ENCODE peak calls at places on chromosome 21, in six cellular contexts. One of them, this sample, is unnamed.

GRCh38 chr21:45972716-45973474 is 8.7 kb upstream of the COL6A1 start:
- DNase-seq in SK-N-SH: peak
- DNase-seq in H1: peak
- DNase-seq in GM12878: no peak
- DNase-seq in HepG2: no peak
- DNase-seq in K562: no peak
- DNase-seq in this sample: no peak

GRCh38 chr21:33286076-33286475 is 19.9 kb downstream of the IL10RB start:
- DNase-seq in SK-N-SH: no peak
- DNase-seq in H1: no peak
- DNase-seq in GM12878: no peak
- DNase-seq in HepG2: peak
- DNase-seq in K562: no peak
- DNase-seq in this sample: no peak

GRCh38 chr21:45974073-45975016 is 7.2 kb upstream of the COL6A1 start:
- DNase-seq in SK-N-SH: peak
- DNase-seq in H1: peak
- DNase-seq in GM12878: no peak
- DNase-seq in HepG2: no peak
- DNase-seq in K562: peak
- DNase-seq in this sample: no peak

GRCh38 chr21:32770514-32771133 is 931 bp downstream of the PAXBP1 start:
- DNase-seq in SK-N-SH: no peak
- DNase-seq in H1: no peak
- DNase-seq in GM12878: no peak
- DNase-seq in HepG2: peak
- DNase-seq in K562: peak
- DNase-seq in this sample: no peak

GRCh38 chr21:37878946-37879660 is 37.2 kb downstream of the KCNJ6 start:
- DNase-seq in SK-N-SH: no peak
- DNase-seq in H1: no peak
- DNase-seq in GM12878: no peak
- DNase-seq in HepG2: no peak
- DNase-seq in K562: peak
- DNase-seq in this sample: no peak

GRCh38 chr21:37712204-37712934 is 203.9 kb downstream of the KCNJ6 start:
- DNase-seq in SK-N-SH: peak
- DNase-seq in H1: peak
- DNase-seq in GM12878: no peak
- DNase-seq in HepG2: peak
- DNase-seq in K562: peak
- DNase-seq in this sample: peak

GRCh38 chr21:29360799-29361765 is 62.4 kb downstream of the BACH1 start:
- DNase-seq in SK-N-SH: no peak
- DNase-seq in H1: no peak
- DNase-seq in GM12878: no peak
- DNase-seq in HepG2: no peak
- DNase-seq in K562: no peak
- DNase-seq in this sample: no peak

GRCh38 chr21:29133796-29134195 is 3.4 kb downstream of the MAP3K7CL start:
- DNase-seq in SK-N-SH: no peak
- DNase-seq in H1: no peak
- DNase-seq in GM12878: no peak
- DNase-seq in HepG2: no peak
- DNase-seq in K562: no peak
- DNase-seq in this sample: no peak

GRCh38 chr21:32886339-32886738 is 114.8 kb upstream of the PAXBP1 start:
- DNase-seq in SK-N-SH: no peak
- DNase-seq in H1: no peak
- DNase-seq in GM12878: no peak
- DNase-seq in HepG2: peak
- DNase-seq in K562: no peak
- DNase-seq in this sample: no peak

GRCh38 chr21:26736449-26736848 is 108.8 kb downstream of the ADAMTS1 start:
- DNase-seq in SK-N-SH: no peak
- DNase-seq in H1: no peak
- DNase-seq in GM12878: no peak
- DNase-seq in HepG2: no peak
- DNase-seq in K562: no peak
- DNase-seq in this sample: no peak
- TF ChIP-seq GABPA in SK-N-SH: no peak
- TF ChIP-seq GABPA in H1: no peak
- TF ChIP-seq GABPA in GM12878: no peak
- TF ChIP-seq GABPA in HepG2: no peak
- TF ChIP-seq GABPA in K562: no peak
- TF ChIP-seq GABPA in this sample: no peak

GRCh38 chr21:44375686-44376320 is 22.4 kb downstream of the TRPM2 start:
- DNase-seq in SK-N-SH: no peak
- DNase-seq in H1: no peak
- DNase-seq in GM12878: no peak
- DNase-seq in HepG2: no peak
- DNase-seq in K562: no peak
- DNase-seq in this sample: no peak

GRCh38 chr21:44378646-44379581 is 25.5 kb downstream of the TRPM2 start:
- DNase-seq in SK-N-SH: peak
- DNase-seq in H1: no peak
- DNase-seq in GM12878: no peak
- DNase-seq in HepG2: no peak
- DNase-seq in K562: no peak
- DNase-seq in this sample: no peak

GRCh38 chr21:44376606-44377005 is 23.2 kb downstream of the TRPM2 start:
- DNase-seq in SK-N-SH: no peak
- DNase-seq in H1: no peak
- DNase-seq in GM12878: no peak
- DNase-seq in HepG2: no peak
- DNase-seq in K562: no peak
- DNase-seq in this sample: no peak

GRCh38 chr21:44377922-44378645 is 24.7 kb downstream of the TRPM2 start:
- DNase-seq in SK-N-SH: peak
- DNase-seq in H1: no peak
- DNase-seq in GM12878: no peak
- DNase-seq in HepG2: no peak
- DNase-seq in K562: no peak
- DNase-seq in this sample: no peak

GRCh38 chr21:44377201-44377921 is 23.9 kb downstream of the TRPM2 start:
- DNase-seq in SK-N-SH: peak
- DNase-seq in H1: no peak
- DNase-seq in GM12878: no peak
- DNase-seq in HepG2: no peak
- DNase-seq in K562: no peak
- DNase-seq in this sample: no peak
- TF ChIP-seq GABPA in SK-N-SH: no peak
- TF ChIP-seq GABPA in H1: no peak
- TF ChIP-seq GABPA in GM12878: no peak
- TF ChIP-seq GABPA in HepG2: no peak
- TF ChIP-seq GABPA in K562: no peak
- TF ChIP-seq GABPA in this sample: no peak

GRCh38 chr21:44617071-44617501 is 5.2 kb downstream of the KRTAP10-8 start:
- DNase-seq in SK-N-SH: no peak
- DNase-seq in H1: peak
- DNase-seq in GM12878: no peak
- DNase-seq in HepG2: no peak
- DNase-seq in K562: no peak
- DNase-seq in this sample: no peak
- TF ChIP-seq GABPA in SK-N-SH: no peak
- TF ChIP-seq GABPA in H1: no peak
- TF ChIP-seq GABPA in GM12878: no peak
- TF ChIP-seq GABPA in HepG2: no peak
- TF ChIP-seq GABPA in K562: no peak
- TF ChIP-seq GABPA in this sample: no peak

DNA sequence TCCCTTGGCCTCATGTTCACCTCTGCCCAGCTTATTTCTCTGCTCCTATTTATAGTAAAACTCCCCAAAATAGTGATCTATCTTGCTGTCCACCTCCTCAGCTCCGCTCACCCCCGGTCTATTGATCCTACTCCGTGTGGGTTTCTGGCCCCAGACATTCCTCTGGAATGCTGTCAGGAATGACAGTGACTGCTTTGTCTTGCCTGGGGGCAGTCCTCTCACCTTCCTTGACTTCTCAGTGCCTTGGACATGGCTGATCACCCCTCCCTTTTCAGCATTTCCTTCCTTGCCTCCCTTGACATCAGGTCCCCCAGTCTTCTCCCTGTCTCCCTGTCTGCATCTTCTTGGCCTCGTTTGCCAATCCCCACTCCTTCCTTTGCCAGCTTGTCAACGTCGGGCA is 108.1 kb upstream of the BACE2 start:
- DNase-seq in SK-N-SH: no peak
- DNase-seq in H1: no peak
- DNase-seq in GM12878: no peak
- DNase-seq in HepG2: no peak
- DNase-seq in K562: no peak
- DNase-seq in this sample: no peak
- TF ChIP-seq GABPA in SK-N-SH: no peak
- TF ChIP-seq GABPA in H1: no peak
- TF ChIP-seq GABPA in GM12878: no peak
- TF ChIP-seq GABPA in HepG2: no peak
- TF ChIP-seq GABPA in K562: no peak
- TF ChIP-seq GABPA in this sample: no peak

GRCh38 chr21:39660191-39660590 is 47.5 kb downstream of the B3GALT5 start:
- DNase-seq in SK-N-SH: peak
- DNase-seq in H1: no peak
- DNase-seq in GM12878: no peak
- DNase-seq in HepG2: no peak
- DNase-seq in K562: peak
- DNase-seq in this sample: no peak

GRCh38 chr21:39661121-39661520 is 48.4 kb downstream of the B3GALT5 start:
- DNase-seq in SK-N-SH: no peak
- DNase-seq in H1: no peak
- DNase-seq in GM12878: no peak
- DNase-seq in HepG2: no peak
- DNase-seq in K562: no peak
- DNase-seq in this sample: no peak

GRCh38 chr21:39661740-39662139 is 49.0 kb downstream of the B3GALT5 start:
- DNase-seq in SK-N-SH: no peak
- DNase-seq in H1: no peak
- DNase-seq in GM12878: no peak
- DNase-seq in HepG2: no peak
- DNase-seq in K562: no peak
- DNase-seq in this sample: no peak

GRCh38 chr21:39659070-39659815 is 46.5 kb downstream of the B3GALT5 start:
- DNase-seq in SK-N-SH: no peak
- DNase-seq in H1: no peak
- DNase-seq in GM12878: no peak
- DNase-seq in HepG2: no peak
- DNase-seq in K562: no peak
- DNase-seq in this sample: no peak

DNA sequence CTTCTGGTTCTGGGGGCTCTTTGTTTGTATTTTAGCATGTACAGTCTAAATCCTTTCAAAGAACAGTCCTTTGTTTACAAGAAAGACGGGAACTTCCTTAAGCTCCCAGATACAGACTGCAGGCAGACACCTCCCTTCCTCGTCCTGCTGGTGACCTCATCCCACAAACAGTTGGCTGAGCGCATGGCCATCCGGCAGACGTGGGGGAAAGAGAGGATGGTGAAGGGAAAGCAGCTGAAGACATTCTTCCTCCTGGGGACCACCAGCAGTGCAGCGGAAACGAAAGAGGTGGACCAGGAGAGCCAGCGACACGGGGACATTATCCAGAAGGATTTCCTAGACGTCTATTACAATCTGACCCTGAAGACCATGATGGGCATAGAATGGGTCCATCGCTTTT is 47.9 kb downstream of the B3GALT5 start:
- DNase-seq in SK-N-SH: no peak
- DNase-seq in H1: no peak
- DNase-seq in GM12878: no peak
- DNase-seq in HepG2: no peak
- DNase-seq in K562: no peak
- DNase-seq in this sample: no peak
- TF ChIP-seq GABPA in SK-N-SH: no peak
- TF ChIP-seq GABPA in H1: no peak
- TF ChIP-seq GABPA in GM12878: no peak
- TF ChIP-seq GABPA in HepG2: no peak
- TF ChIP-seq GABPA in K562: no peak
- TF ChIP-seq GABPA in this sample: no peak

GRCh38 chr21:24824209-24824608 is 783.1 kb downstream of the MRPL39 start:
- DNase-seq in SK-N-SH: no peak
- DNase-seq in H1: no peak
- DNase-seq in GM12878: no peak
- DNase-seq in HepG2: no peak
- DNase-seq in K562: no peak
- DNase-seq in this sample: no peak
- TF ChIP-seq GABPA in SK-N-SH: no peak
- TF ChIP-seq GABPA in H1: no peak
- TF ChIP-seq GABPA in GM12878: no peak
- TF ChIP-seq GABPA in HepG2: no peak
- TF ChIP-seq GABPA in K562: no peak
- TF ChIP-seq GABPA in this sample: no peak

GRCh38 chr21:42125571-42126544 is 54.7 kb downstream of the UMODL1 start:
- DNase-seq in SK-N-SH: no peak
- DNase-seq in H1: no peak
- DNase-seq in GM12878: no peak
- DNase-seq in HepG2: peak
- DNase-seq in K562: peak
- DNase-seq in this sample: no peak
- TF ChIP-seq GABPA in SK-N-SH: no peak
- TF ChIP-seq GABPA in H1: no peak
- TF ChIP-seq GABPA in GM12878: no peak
- TF ChIP-seq GABPA in HepG2: no peak
- TF ChIP-seq GABPA in K562: no peak
- TF ChIP-seq GABPA in this sample: no peak